ENCODE peak calls at places on chromosomes 5 and 9, in six cellular contexts. R, A, Q, Z, K and I are unnamed samples.
A peak's percentile ranks its signal among the peaks of the same experiment; 100 is the strongest.

GRCh38 chr5:138177936-138178515 is 404 bp downstream of the BRD8 start:
- DNase-seq in A (no peak), R (peak; percentile 26), Z (no peak), Q (peak; percentile 54), K (no peak), I (no peak)

GRCh38 chr9:130200038-130200979 is 28.1 kb downstream of the NCS1 start:
- DNase-seq in R (no peak), Z (no peak), A (no peak), K (no peak), Q (no peak), I (no peak)

GRCh38 chr5:138315751-138316278 is 15.8 kb downstream of the CDC25C start:
- DNase-seq in R (no peak), Z (no peak), K (no peak), A (no peak), Q (no peak), I (no peak)

GRCh38 chr9:69893057-69893456 is 72.4 kb downstream of the CFAP95 start:
- DNase-seq in R (no peak), Z (no peak), Q (no peak), K (no peak), A (no peak), I (no peak)

GRCh38 chr5:178437296-178438075 is 152.7 kb downstream of the COL23A1 start:
- DNase-seq in Q (no peak), R (peak; percentile 3), Z (no peak), A (no peak), K (no peak), I (no peak)

GRCh38 chr9:135920973-135921585 is 13.7 kb upstream of the CAMSAP1 start:
- DNase-seq in A (no peak), Z (no peak), R (no peak), Q (no peak), K (no peak), I (no peak)

GRCh38 chr5:37492778-37493555 is 113.8 kb downstream of the WDR70 start:
- DNase-seq in R (no peak), K (no peak), Q (no peak), Z (no peak), A (no peak), I (no peak)

GRCh38 chr5:148268556-148268955 is at the start of gene SPINK13:
- DNase-seq in K (peak; percentile 26), Q (peak; percentile 17), Z (no peak), R (peak; percentile 24), A (no peak), I (no peak)

GRCh38 chr5:149471406-149472183 is 79.6 kb downstream of the CSNK1A1 start:
- DNase-seq in Z (no peak), A (no peak), R (no peak), Q (peak; percentile 64), K (no peak), I (peak; percentile 45)

GRCh38 chr9:136997830-136998234 is 1.5 kb upstream of the CLIC3 start:
- DNase-seq in K (no peak), Q (no peak), Z (peak; percentile 20), R (no peak), A (no peak), I (no peak)

GRCh38 chr5:146825033-146825432 is 53.5 kb downstream of the PPP2R2B start:
- DNase-seq in A (no peak), R (peak; percentile 18), Z (no peak), Q (peak; percentile 17), K (no peak), I (no peak)

GRCh38 chr9:74120061-74120460 is 377.1 kb upstream of the RORB start:
- DNase-seq in A (no peak), Z (no peak), R (no peak), Q (no peak), K (no peak), I (no peak)

GRCh38 chr5:10421841-10422691 is 19.6 kb upstream of the ROPN1L start:
- DNase-seq in K (no peak), Z (no peak), R (no peak), Q (no peak), A (no peak), I (no peak)

GRCh38 chr9:131972889-131973288 is 106.8 kb downstream of the MED27 start:
- DNase-seq in Q (no peak), R (no peak), K (no peak), Z (no peak), A (no peak), I (no peak)

GRCh38 chr9:13568851-13569618 is 289.5 kb upstream of the MPDZ start:
- DNase-seq in R (no peak), K (no peak), A (no peak), Z (no peak), Q (no peak), I (no peak)

GRCh38 chr5:98771389-98772109 is 1.9 kb upstream of the RGMB start:
- DNase-seq in Z (peak; percentile 24), Q (peak; percentile 79), R (peak; percentile 74), A (peak; percentile 37), K (peak; percentile 84), I (peak; percentile 50)

GRCh38 chr5:174717826-174718455 is 6.4 kb upstream of the MSX2 start:
- DNase-seq in R (no peak), Q (no peak), Z (no peak), K (no peak), A (no peak), I (no peak)

GRCh38 chr9:69476016-69476415 is 151.0 kb downstream of the ENTREP1 start:
- DNase-seq in Z (peak; percentile 13), K (no peak), A (no peak), Q (no peak), R (no peak), I (no peak)

GRCh38 chr9:133731876-133732321 is 6.3 kb downstream of the SARDH start:
- DNase-seq in Z (no peak), K (peak; percentile 49), R (peak; percentile 68), A (no peak), Q (peak; percentile 93), I (no peak)

GRCh38 chr5:151092750-151093149 is 11.9 kb upstream of the TNIP1 start:
- DNase-seq in K (no peak), Z (no peak), R (no peak), Q (no peak), A (no peak), I (no peak)

GRCh38 chr9:78806492-78807160 is 509.7 kb downstream of the PSAT1 start:
- DNase-seq in K (no peak), R (no peak), A (no peak), Z (no peak), Q (no peak), I (no peak)

GRCh38 chr9:15220658-15221310 is 86.2 kb downstream of the TTC39B start:
- DNase-seq in K (no peak), R (no peak), Z (no peak), A (no peak), Q (no peak), I (no peak)

GRCh38 chr9:38436708-38437107 is 12.5 kb upstream of the IGFBPL1 start:
- DNase-seq in Q (no peak), A (no peak), K (no peak), R (no peak), Z (no peak), I (no peak)

DNA sequence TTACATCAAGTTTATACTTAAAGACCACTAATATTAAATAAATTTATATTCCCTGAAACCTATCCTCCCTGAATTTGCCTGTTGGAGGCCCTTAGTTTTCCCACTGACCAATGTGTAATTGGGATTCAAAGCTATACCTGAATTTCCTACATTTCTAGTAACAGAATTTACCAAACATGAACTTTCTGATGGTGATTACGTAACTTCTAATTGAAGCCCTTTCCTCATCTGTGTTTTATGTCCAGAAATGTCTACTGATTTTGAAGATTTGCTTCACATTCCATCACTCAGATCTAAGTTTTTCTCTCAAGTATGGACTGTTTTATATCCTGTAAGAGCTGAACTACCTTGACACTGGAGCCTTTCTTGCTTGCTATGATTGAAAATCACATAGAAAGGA is 12.8 kb downstream of the ZFP62 start:
- DNase-seq in R (no peak), A (no peak), K (no peak), Z (no peak), Q (no peak), I (no peak)
- H3K9me3 ChIP-seq in R (no peaks in the 10 kb centered on the region), A (peaks cover 2% of the 10 kb centered on the region), K (peaks cover 25% of the 10 kb centered on the region), Z (peaks cover 19% of the 10 kb centered on the region), Q (no peaks in the 10 kb centered on the region), I (peaks cover 10% of the 10 kb centered on the region)

DNA sequence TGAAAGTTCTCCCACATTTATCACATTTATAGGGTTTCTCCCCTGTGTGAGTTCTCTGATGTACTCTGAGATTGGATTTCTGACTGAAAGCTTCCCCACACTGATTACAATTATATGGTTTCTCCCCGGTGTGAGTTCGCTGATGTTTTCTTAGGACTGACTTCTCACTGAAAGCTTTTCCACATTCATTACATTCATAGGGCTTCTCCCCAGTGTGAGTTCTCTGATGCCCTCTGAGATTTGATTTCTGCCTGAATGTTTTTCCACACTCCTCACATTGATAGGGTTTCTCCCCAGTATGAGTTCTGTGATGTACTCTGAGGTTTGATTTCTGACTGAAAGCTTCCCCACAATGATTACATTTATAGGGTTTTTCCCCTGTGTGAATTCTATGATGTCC is 36.3 kb downstream of the ZNF782 start:
- DNase-seq in Q (no peak), R (no peak), Z (no peak), K (no peak), A (no peak), I (no peak)
- H3K9me3 ChIP-seq in Q (no peaks in the 10 kb centered on the region), R (no peaks in the 10 kb centered on the region), Z (peaks cover 98% of the 10 kb centered on the region), K (peaks cover 58% of the 10 kb centered on the region), A (no peaks in the 10 kb centered on the region), I (peaks cover 20% of the 10 kb centered on the region)

GRCh38 chr5:3124410-3124809 is 372.9 kb upstream of the IRX2 start:
- DNase-seq in Q (no peak), R (no peak), K (no peak), A (no peak), Z (no peak), I (no peak)

GRCh38 chr5:3131161-3131560 is 379.7 kb upstream of the IRX2 start:
- DNase-seq in Q (no peak), K (no peak), R (no peak), Z (no peak), A (no peak), I (no peak)

GRCh38 chr5:3127423-3127911 is 376.0 kb upstream of the IRX2 start:
- DNase-seq in R (no peak), A (no peak), Q (no peak), K (no peak), Z (no peak), I (no peak)

GRCh38 chr5:3126639-3127038 is 375.2 kb upstream of the IRX2 start:
- DNase-seq in R (no peak), A (no peak), Q (no peak), Z (no peak), K (no peak), I (no peak)

GRCh38 chr5:3129252-3129651 is 377.8 kb upstream of the IRX2 start:
- DNase-seq in A (no peak), Q (no peak), R (no peak), Z (no peak), K (no peak), I (no peak)
- H3K9me3 ChIP-seq in A (no peaks in the 10 kb centered on the region), Q (no peaks in the 10 kb centered on the region), R (no peaks in the 10 kb centered on the region), Z (no peaks in the 10 kb centered on the region), K (peaks cover 5% of the 10 kb centered on the region), I (no peaks in the 10 kb centered on the region)

GRCh38 chr5:4212981-4213819 is 617.6 kb downstream of the IRX1 start:
- DNase-seq in A (no peak), K (no peak), Z (no peak), R (no peak), Q (no peak), I (no peak)

GRCh38 chr5:4212071-4212739 is 616.6 kb downstream of the IRX1 start:
- DNase-seq in Z (no peak), R (no peak), Q (no peak), K (no peak), A (no peak), I (no peak)

GRCh38 chr5:4220016-4220415 is 624.4 kb downstream of the IRX1 start:
- DNase-seq in R (no peak), A (no peak), K (no peak), Q (no peak), Z (no peak), I (no peak)

GRCh38 chr5:4216142-4216541 is 620.5 kb downstream of the IRX1 start:
- DNase-seq in Z (no peak), R (no peak), K (no peak), Q (no peak), A (no peak), I (no peak)

GRCh38 chr5:4215143-4215542 is 619.5 kb downstream of the IRX1 start:
- DNase-seq in K (no peak), Q (no peak), R (no peak), Z (no peak), A (no peak), I (no peak)
- H3K9me3 ChIP-seq in K (peaks cover 12% of the 10 kb centered on the region), Q (no peaks in the 10 kb centered on the region), R (no peaks in the 10 kb centered on the region), Z (no peaks in the 10 kb centered on the region), A (no peaks in the 10 kb centered on the region), I (no peaks in the 10 kb centered on the region)